ENCODE peak calls at places on chromosomes 5 and 9, in seven cellular contexts. W is GM19239, F is posterior cingulate gyrus, U is NCI-H82, Z is EL, Y is GM12865, L is nephron progenitor cell. T is an unnamed sample.

GRCh38 chr9:97840521-97840920 is 12.5 kb upstream of the FOXE1 start:
- DNase-seq in Y (no peak), W (no peak), L (no peak), F (no peak), U (no peak), Z (peak), T (no peak)

GRCh38 chr5:170151105-170151831 is 45.6 kb downstream of the FOXI1 start:
- DNase-seq in U (no peak), Z (peak), W (no peak), Y (peak), L (peak), F (no peak), T (peak)

GRCh38 chr9:130997925-130998595 is 10.9 kb upstream of the LAMC3 start:
- DNase-seq in Z (peak), W (peak), Y (peak), F (peak), L (peak), U (peak), T (peak)

GRCh38 chr5:154446183-154447073 is 631 bp downstream of the SAP30L start:
- DNase-seq in L (peak), Y (peak), Z (peak), F (peak), U (peak), W (peak), T (peak)

GRCh38 chr5:108366500-108366899 is 15.4 kb downstream of the FBXL17 start:
- DNase-seq in F (no peak), W (no peak), Z (no peak), U (no peak), Y (no peak), L (no peak), T (no peak)

GRCh38 chr5:154189819-154190651 is 498 bp upstream of the GALNT10 start:
- DNase-seq in Z (peak), W (peak), F (peak), Y (peak), L (peak), U (peak), T (peak)

GRCh38 chr9:113503613-113504230 is 40.2 kb downstream of the RGS3 start:
- DNase-seq in F (no peak), W (no peak), Y (no peak), L (no peak), U (no peak), Z (no peak), T (no peak)

GRCh38 chr9:121262953-121263352 is 5.0 kb upstream of the GSN start:
- DNase-seq in Z (no peak), Y (no peak), F (no peak), W (no peak), L (no peak), U (no peak), T (no peak)

GRCh38 chr5:118883396-118883795 is 105.0 kb downstream of the DTWD2 start:
- DNase-seq in Z (no peak), L (no peak), W (no peak), F (no peak), U (no peak), Y (no peak), T (no peak)

GRCh38 chr9:131709741-131710499 is 30.0 kb downstream of the RAPGEF1 start:
- DNase-seq in F (no peak), U (no peak), L (peak), W (peak), Z (peak), Y (peak), T (peak)

GRCh38 chr9:92534199-92535159 is 1.3 kb downstream of the ECM2 start:
- DNase-seq in F (no peak), Z (no peak), Y (peak), U (peak), W (peak), L (no peak), T (no peak)

GRCh38 chr5:132388244-132389050 is 18.9 kb downstream of the SLC22A5 start:
- DNase-seq in F (no peak), L (no peak), Y (no peak), Z (peak), U (no peak), W (no peak), T (no peak)

GRCh38 chr9:94936411-94936810 is 209.9 kb downstream of the AOPEP start:
- DNase-seq in Z (no peak), Y (no peak), W (no peak), U (no peak), F (no peak), L (no peak), T (no peak)